ENCODE peak calls at places on chromosomes 3 and 15, in five cellular contexts. D is GM23248, S is pancreas, J is transverse colon, B is cardiac muscle cell. R is an unnamed sample. For H3K9me3, the result is how much of the 10 kb centered on the place peaks cover.

GRCh38 chr3:41088882-41089281 is 110.4 kb upstream of the CTNNB1 start:
- DNase-seq in D (no peak), S (no peak), J (no peak), B (peak), R (no peak)

GRCh38 chr15:65245096-65245849 is 34.0 kb upstream of the CILP start:
- DNase-seq in D (peak), S (peak), J (peak), B (peak), R (no peak)

GRCh38 chr15:99431661-99432091 is 134.1 kb upstream of the MEF2A start:
- DNase-seq in D (no peak), S (no peak), J (peak), B (no peak), R (no peak)

GRCh38 chr3:190319660-190320059 is 2.6 kb downstream of the CLDN1 start:
- DNase-seq in D (no peak), S (peak), J (no peak), B (no peak), R (peak)

GRCh38 chr3:169604568-169604967 is 58.9 kb downstream of the MECOM start:
- DNase-seq in D (peak), S (no peak), J (no peak), B (peak), R (no peak)

GRCh38 chr3:41236198-41236597 is 36.9 kb downstream of the CTNNB1 start:
- DNase-seq in D (no peak), S (no peak), J (no peak), B (no peak), R (no peak)

GRCh38 chr3:149967067-149967685 is 3.5 kb downstream of the PFN2 start:
- DNase-seq in D (peak), S (no peak), J (no peak), B (peak), R (no peak)

GRCh38 chr3:68007621-68008226 is 353.3 kb upstream of the SUCLG2 start:
- DNase-seq in D (no peak), S (peak), J (no peak), B (no peak), R (peak)

GRCh38 chr3:10437995-10438901 is 67.1 kb downstream of the ATP2B2 start:
- DNase-seq in D (peak), S (no peak), J (no peak), B (peak), R (no peak)

GRCh38 chr3:148930785-148931184 is 60.6 kb upstream of the GYG1 start:
- DNase-seq in D (peak), S (no peak), J (no peak), B (no peak), R (no peak)

GRCh38 chr15:40567111-40567510 is 2.0 kb upstream of the RPUSD2 start:
- DNase-seq in D (no peak), S (no peak), J (no peak), B (peak), R (no peak)

GRCh38 chr3:155356594-155357370 is 63.3 kb upstream of the STRIT1 start:
- DNase-seq in D (peak), S (no peak), J (no peak), B (no peak), R (no peak)

GRCh38 chr15:92011611-92012367 is 158.3 kb downstream of the SLCO3A1 start:
- DNase-seq in D (peak), S (no peak), J (no peak), B (peak), R (no peak)

GRCh38 chr3:129441782-129442181 is 1.8 kb downstream of the IFT122 start:
- DNase-seq in D (peak), S (no peak), J (no peak), B (peak), R (no peak)
- H3K27ac ChIP-seq in D (peak), S (no peak), J (peak), B (peak), R (peak)

GRCh38 chr15:27871078-27871695 is 227.9 kb downstream of the OCA2 start:
- DNase-seq in D (no peak), S (no peak), J (no peak), B (no peak), R (no peak)
- H3K9me3 ChIP-seq in D (under half), S (under half), J (under half), B (under half), R (under half)

GRCh38 chr15:62428259-62428658 is 263.2 kb upstream of the C2CD4B start:
- DNase-seq in D (no peak), S (no peak), J (no peak), B (no peak), R (no peak)
- H3K27ac ChIP-seq in D (no peak), S (no peak), J (no peak), B (no peak), R (no peak)

GRCh38 chr3:21105784-21106183 is 645.2 kb downstream of the ZNF385D start:
- DNase-seq in D (no peak), S (no peak), J (no peak), B (no peak), R (no peak)
- H3K9me3 ChIP-seq in D (under half), S (under half), J (under half), B (under half), R (under half)

GRCh38 chr3:42736531-42736930 is 33.9 kb upstream of the HHATL start:
- DNase-seq in D (no peak), S (no peak), J (no peak), B (no peak), R (no peak)

GRCh38 chr3:42742688-42743087 is 30.4 kb downstream of the CCDC13 start:
- DNase-seq in D (no peak), S (no peak), J (no peak), B (no peak), R (no peak)

GRCh38 chr3:42741796-42742195 is 31.3 kb downstream of the CCDC13 start:
- DNase-seq in D (no peak), S (peak), J (no peak), B (no peak), R (no peak)

GRCh38 chr3:42742259-42742658 is 30.8 kb downstream of the CCDC13 start:
- DNase-seq in D (no peak), S (no peak), J (no peak), B (no peak), R (no peak)

DNA sequence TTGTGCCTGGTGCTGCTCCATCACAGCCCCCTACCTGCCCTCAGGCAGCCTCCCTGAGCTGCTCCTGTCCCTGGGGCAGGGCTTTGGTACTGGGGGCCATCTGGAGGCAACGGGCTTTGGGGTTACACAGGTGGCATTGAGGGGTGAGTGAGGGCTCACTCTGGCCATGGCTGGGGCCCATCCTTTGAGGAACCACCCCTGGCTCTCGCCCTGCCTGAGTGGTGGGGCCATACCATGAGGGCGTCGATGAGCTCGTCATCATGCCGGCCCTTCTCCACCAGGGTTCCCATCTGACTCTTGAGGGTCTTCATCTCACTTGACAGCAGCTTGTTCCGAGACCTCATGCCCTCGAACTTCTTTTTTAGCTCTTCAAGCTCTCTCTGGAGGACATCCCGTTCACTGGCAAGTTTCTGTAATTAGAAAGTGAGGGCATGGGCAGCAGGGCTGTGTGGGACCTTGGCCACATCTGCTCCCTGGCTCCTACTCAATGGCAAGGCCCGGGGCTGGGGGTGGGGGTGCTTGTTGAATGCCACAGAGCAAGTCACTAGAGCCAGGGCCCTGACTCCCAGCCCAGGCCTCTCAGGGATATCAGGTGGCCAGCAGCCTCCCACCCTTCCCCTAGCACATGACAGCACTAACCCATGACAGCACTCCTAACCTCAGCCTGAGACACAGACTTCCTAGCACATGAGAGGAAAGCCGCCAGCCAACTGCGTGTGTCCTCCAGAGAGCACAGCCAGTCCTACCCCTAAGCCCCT is 33.5 kb downstream of the CCDC13 start:
- DNase-seq in D (no peak), S (no peak), J (no peak), B (no peak), R (no peak)
- H3K27ac ChIP-seq in D (no peak), S (no peak), J (no peak), B (peak), R (no peak)

R was measured in CD4-positive, alpha-beta T cell.